ENCODE peak calls at places on chromosomes 6 and 20, in seven cellular contexts. B is iPS DF 6.9, Q is endodermal cell, S is left ventricle myocardium inferior, V is pancreas, F is left lung, C is mammary epithelial cell. U is an unnamed sample.

GRCh38 chr6:140957334-140957733 is 1175.4 kb upstream of the GJE1 start:
- DNase-seq in V (no peak), S (no peak), F (no peak), Q (no peak), C (no peak), B (no peak), U (no peak)

GRCh38 chr20:38109657-38110524 is 55.2 kb downstream of the TGM2 start:
- DNase-seq in F (no peak), C (peak; percentile 85), Q (peak; percentile 23), V (no peak), S (peak; percentile 81), B (no peak), U (no peak)

GRCh38 chr6:149364558-149364957 is 35.5 kb upstream of the SUMO4 start:
- DNase-seq in C (no peak), S (no peak), F (no peak), Q (no peak), V (no peak), B (no peak), U (no peak)

GRCh38 chr6:163392533-163392932 is 22.0 kb upstream of the QKI start:
- DNase-seq in V (peak; percentile 58), Q (no peak), B (no peak), F (no peak), C (peak; percentile 88), S (no peak), U (no peak)

GRCh38 chr6:101608724-101609123 is 215.2 kb downstream of the GRIK2 start:
- DNase-seq in S (no peak), B (no peak), V (no peak), C (no peak), Q (no peak), F (no peak), U (no peak)

GRCh38 chr6:151494235-151494950 is 576 bp downstream of the CCDC170 start:
- DNase-seq in B (no peak), S (peak; percentile 45), C (peak; percentile 63), F (peak; percentile 85), V (no peak), Q (no peak), U (peak; percentile 73)

GRCh38 chr6:31829633-31830492 is 2.3 kb downstream of the HSPA1B start:
- DNase-seq in V (peak; percentile 53), F (no peak), C (peak; percentile 47), Q (no peak), S (no peak), B (no peak), U (no peak)

GRCh38 chr20:38859070-38859690 is 53.7 kb downstream of the PPP1R16B start:
- DNase-seq in Q (no peak), F (no peak), B (no peak), C (no peak), V (no peak), S (no peak), U (no peak)

GRCh38 chr6:128230267-128230989 is 290.0 kb downstream of the PTPRK start:
- DNase-seq in V (no peak), Q (no peak), S (no peak), C (no peak), F (no peak), B (no peak), U (no peak)

GRCh38 chr6:25883991-25884390 is 9.9 kb upstream of the SLC17A3 start:
- DNase-seq in Q (no peak), B (no peak), S (no peak), C (peak; percentile 61), F (no peak), V (no peak), U (no peak)

GRCh38 chr6:31581511-31582229 is 554 bp downstream of the LTB start:
- DNase-seq in C (no peak), B (no peak), S (no peak), Q (peak; percentile 67), V (no peak), F (peak; percentile 72), U (no peak)

GRCh38 chr6:162387723-162388382 is 339.7 kb downstream of the PRKN start:
- DNase-seq in C (no peak), V (no peak), S (peak; percentile 49), Q (peak; percentile 50), B (no peak), F (no peak), U (no peak)

GRCh38 chr6:97586344-97586743 is 303.3 kb upstream of the MMS22L start:
- DNase-seq in C (peak; percentile 4), S (no peak), B (no peak), F (no peak), V (no peak), Q (peak; percentile 58), U (no peak)

GRCh38 chr6:20952605-20953004 is 418.3 kb downstream of the CDKAL1 start:
- DNase-seq in Q (no peak), C (peak; percentile 87), V (no peak), F (no peak), S (no peak), B (no peak), U (no peak)

GRCh38 chr20:46720776-46721425 is 11.5 kb downstream of the SLC2A10 start:
- DNase-seq in B (no peak), V (no peak), S (no peak), Q (no peak), F (no peak), C (no peak), U (no peak)

GRCh38 chr6:71349395-71349794 is 60.8 kb downstream of the OGFRL1 start:
- DNase-seq in F (no peak), B (no peak), C (no peak), S (no peak), Q (no peak), V (no peak), U (no peak)

GRCh38 chr20:52094693-52095092 is 96.9 kb downstream of the ZFP64 start:
- DNase-seq in B (no peak), S (no peak), V (no peak), Q (no peak), F (no peak), C (no peak), U (no peak)

DNA sequence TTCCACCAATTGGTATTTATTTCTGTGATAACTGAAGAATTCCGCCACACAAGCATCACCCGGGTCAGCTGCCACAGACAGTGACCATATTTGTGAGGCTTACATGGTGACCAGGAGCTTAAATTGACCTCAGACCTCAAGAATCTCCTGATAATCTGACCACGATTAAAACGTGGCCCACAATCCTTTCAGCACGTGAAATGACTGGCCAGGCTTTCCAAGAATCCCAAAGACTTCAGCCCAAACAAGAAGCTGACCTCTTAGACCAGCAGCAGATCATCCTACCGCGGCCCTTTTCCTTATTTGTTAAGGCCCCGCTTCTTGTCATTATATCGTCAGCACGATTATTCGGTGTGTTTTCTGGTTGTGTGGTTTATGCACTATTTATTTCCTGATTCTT is 45.6 kb upstream of the CD93 start:
- DNase-seq in F (no peak), Q (no peak), S (no peak), B (no peak), V (no peak), C (no peak), U (no peak)
- H3K4me1 ChIP-seq in F (peaks cover 99% of the 10 kb centered on the region), Q (peaks cover 4% of the 10 kb centered on the region), S (peaks cover 58% of the 10 kb centered on the region), B (no peaks in the 10 kb centered on the region), V (no peaks in the 10 kb centered on the region), C (peaks cover under 1% of the 10 kb centered on the region), U (no peaks in the 10 kb centered on the region)

GRCh38 chr20:50415516-50416268 is 94.5 kb upstream of the PTPN1 start:
- DNase-seq in F (peak; percentile 97), C (peak; percentile 78), S (peak; percentile 100), B (no peak), Q (peak; percentile 77), V (peak; percentile 100), U (peak; percentile 100)
- H3K4me3 ChIP-seq in F (no peak overlapping the region), C (no peak overlapping the region), S (peak overlapping the region; percentile 40), B (no peak overlapping the region), Q (no peak overlapping the region), V (no peak overlapping the region), U (peak overlapping the region; percentile 5)

GRCh38 chr20:35546127-35546526 is 4.2 kb downstream of the ERGIC3 start:
- DNase-seq in V (no peak), C (no peak), S (no peak), B (no peak), Q (no peak), F (no peak), U (no peak)

GRCh38 chr20:35544436-35544835 is 2.6 kb downstream of the ERGIC3 start:
- DNase-seq in C (no peak), Q (no peak), V (no peak), S (no peak), F (no peak), B (no peak), U (no peak)

GRCh38 chr20:35551485-35551884 is 9.6 kb downstream of the ERGIC3 start:
- DNase-seq in B (no peak), V (no peak), Q (no peak), C (no peak), F (no peak), S (no peak), U (no peak)

GRCh38 chr20:35542990-35543389 is 1.1 kb downstream of the ERGIC3 start:
- DNase-seq in B (no peak), V (no peak), Q (no peak), S (no peak), F (no peak), C (no peak), U (no peak)

GRCh38 chr20:35547319-35547718 is 5.4 kb downstream of the ERGIC3 start:
- DNase-seq in S (no peak), F (no peak), Q (no peak), V (no peak), B (no peak), C (no peak), U (no peak)
- H3K27ac ChIP-seq in S (no peak overlapping the region), F (no peak overlapping the region), Q (no peak overlapping the region), V (no peak overlapping the region), B (no peak overlapping the region), C (no peak overlapping the region), U (no peak overlapping the region)

GRCh38 chr20:434661-435419 is 26.7 kb downstream of the RBCK1 start:
- DNase-seq in S (no peak), F (no peak), Q (peak; percentile 62), B (no peak), C (no peak), V (no peak), U (no peak)

GRCh38 chr20:432677-433299 is 24.7 kb downstream of the RBCK1 start:
- DNase-seq in F (no peak), B (no peak), Q (no peak), S (no peak), V (no peak), C (no peak), U (peak; percentile 52)

GRCh38 chr20:434221-434620 is 26.1 kb downstream of the RBCK1 start:
- DNase-seq in C (no peak), S (no peak), Q (peak; percentile 78), F (no peak), V (no peak), B (peak; percentile 50), U (no peak)

GRCh38 chr20:432208-432607 is 24.1 kb downstream of the RBCK1 start:
- DNase-seq in V (no peak), S (no peak), F (no peak), C (no peak), Q (no peak), B (no peak), U (no peak)

DNA sequence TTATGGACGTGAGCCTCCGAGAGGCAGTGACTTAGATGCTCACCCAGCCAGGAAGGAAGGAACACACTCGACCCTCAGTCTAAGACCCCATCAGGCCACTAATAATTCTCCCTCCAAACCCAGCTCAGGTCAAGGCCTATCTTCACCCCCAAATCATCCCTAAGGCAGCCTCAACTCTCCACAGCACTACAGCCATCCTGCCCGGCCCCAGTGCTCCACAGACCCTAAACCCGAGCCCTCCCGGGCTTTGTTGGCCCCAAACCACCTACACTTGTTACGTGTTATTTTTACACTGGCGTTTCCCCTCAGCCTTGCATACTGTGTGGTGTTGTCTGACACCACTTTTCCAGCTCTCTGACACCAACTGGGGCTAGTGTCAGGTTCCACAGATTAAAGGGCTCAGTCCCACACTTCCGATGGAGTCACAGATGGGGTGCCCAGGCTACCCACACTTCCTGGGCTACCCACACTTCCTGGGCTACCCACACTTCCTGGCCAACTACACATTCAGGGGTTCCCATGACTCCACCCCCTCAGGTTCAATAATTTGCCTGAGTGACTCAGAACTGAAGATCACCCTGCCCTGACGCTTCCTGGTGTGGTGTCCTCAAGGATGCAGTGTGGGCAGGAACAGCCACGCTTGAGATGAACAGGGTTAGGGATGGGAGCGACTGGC is 25.3 kb downstream of the RBCK1 start:
- DNase-seq in Q (no peak), F (no peak), C (peak; percentile 69), V (no peak), B (no peak), S (no peak), U (no peak)
- H3K4me1 ChIP-seq in Q (no peaks in the 10 kb centered on the region), F (peaks cover 13% of the 10 kb centered on the region), C (peaks cover 3% of the 10 kb centered on the region), V (no peaks in the 10 kb centered on the region), B (peaks cover 4% of the 10 kb centered on the region), S (peaks cover 34% of the 10 kb centered on the region), U (no peaks in the 10 kb centered on the region)

U was measured in ascending aorta.